ENCODE peak calls at places on chromosomes 4 and X, in four cellular contexts. One of them, this sample, is unnamed.

GRCh38 chr4:128782076-128782715 is 27.3 kb upstream of the JADE1 start:
- DNase-seq in heart left ventricle: no peak
- DNase-seq in tibial artery: peak; percentile 51
- DNase-seq in neural progenitor cell: peak; percentile 24
- DNase-seq in this sample: no peak

GRCh38 chr4:9894604-9895361 is 113.3 kb downstream of the DRD5 start:
- DNase-seq in heart left ventricle: no peak
- DNase-seq in tibial artery: no peak
- DNase-seq in neural progenitor cell: no peak
- DNase-seq in this sample: no peak

GRCh38 chrX:65522739-65523372 is 11.7 kb downstream of the LAS1L start:
- DNase-seq in heart left ventricle: no peak
- DNase-seq in tibial artery: no peak
- DNase-seq in neural progenitor cell: no peak
- DNase-seq in this sample: no peak

GRCh38 chr4:158578476-158578875 is 56.8 kb downstream of the RXFP1 start:
- DNase-seq in heart left ventricle: no peak
- DNase-seq in tibial artery: no peak
- DNase-seq in neural progenitor cell: no peak
- DNase-seq in this sample: no peak

GRCh38 chrX:132671229-132671641 is 182.4 kb upstream of the MBNL3 start:
- DNase-seq in heart left ventricle: no peak
- DNase-seq in tibial artery: no peak
- DNase-seq in neural progenitor cell: peak; percentile 42
- DNase-seq in this sample: no peak

GRCh38 chr4:105061136-105061696 is 85.5 kb upstream of the TET2 start:
- DNase-seq in heart left ventricle: no peak
- DNase-seq in tibial artery: no peak
- DNase-seq in neural progenitor cell: peak; percentile 44
- DNase-seq in this sample: no peak

GRCh38 chrX:45980726-45981125 is 564.5 kb downstream of the ZNF674 start:
- DNase-seq in heart left ventricle: no peak
- DNase-seq in tibial artery: no peak
- DNase-seq in neural progenitor cell: no peak
- DNase-seq in this sample: no peak

GRCh38 chr4:30716671-30717207 is 3.4 kb upstream of the PCDH7 start:
- DNase-seq in heart left ventricle: no peak
- DNase-seq in tibial artery: no peak
- DNase-seq in neural progenitor cell: no peak
- DNase-seq in this sample: no peak

GRCh38 chrX:110992611-110993010 is 103.4 kb upstream of the PAK3 start:
- DNase-seq in heart left ventricle: no peak
- DNase-seq in tibial artery: no peak
- DNase-seq in neural progenitor cell: peak; percentile 65
- DNase-seq in this sample: no peak

GRCh38 chrX:30865020-30865419 is 24.0 kb downstream of the TAB3 start:
- DNase-seq in heart left ventricle: no peak
- DNase-seq in tibial artery: no peak
- DNase-seq in neural progenitor cell: peak; percentile 37
- DNase-seq in this sample: no peak

GRCh38 chr4:2341261-2341841 is 77.1 kb downstream of the ZFYVE28 start:
- DNase-seq in heart left ventricle: no peak
- DNase-seq in tibial artery: no peak
- DNase-seq in neural progenitor cell: no peak
- DNase-seq in this sample: peak; percentile 18

GRCh38 chr4:173264245-173264959 is 69.8 kb downstream of the HMGB2 start:
- DNase-seq in heart left ventricle: peak; percentile 62
- DNase-seq in tibial artery: no peak
- DNase-seq in neural progenitor cell: peak; percentile 35
- DNase-seq in this sample: peak; percentile 32

GRCh38 chrX:15619053-15619772 is 18.5 kb upstream of the ACE2 start:
- DNase-seq in heart left ventricle: no peak
- DNase-seq in tibial artery: no peak
- DNase-seq in neural progenitor cell: no peak
- DNase-seq in this sample: no peak

GRCh38 chr4:34733185-34733916 is 1511.0 kb downstream of the ARAP2 start:
- DNase-seq in heart left ventricle: no peak
- DNase-seq in tibial artery: no peak
- DNase-seq in neural progenitor cell: no peak
- DNase-seq in this sample: no peak

GRCh38 chr4:6121276-6121850 is 79.0 kb downstream of the JAKMIP1 start:
- DNase-seq in heart left ventricle: no peak
- DNase-seq in tibial artery: peak; percentile 14
- DNase-seq in neural progenitor cell: no peak
- DNase-seq in this sample: no peak

GRCh38 chrX:11137543-11138139 is 26.5 kb downstream of the HCCS start:
- DNase-seq in heart left ventricle: no peak
- DNase-seq in tibial artery: no peak
- DNase-seq in neural progenitor cell: peak; percentile 5
- DNase-seq in this sample: no peak

GRCh38 chrX:133454525-133455323 is 39.4 kb upstream of the GPC4 start:
- DNase-seq in heart left ventricle: no peak
- DNase-seq in tibial artery: no peak
- DNase-seq in neural progenitor cell: no peak
- DNase-seq in this sample: no peak

GRCh38 chr4:65416875-65417274 is 253.4 kb downstream of the EPHA5 start:
- DNase-seq in heart left ventricle: no peak
- DNase-seq in tibial artery: no peak
- DNase-seq in neural progenitor cell: peak; percentile 30
- DNase-seq in this sample: no peak

GRCh38 chrX:48471504-48471903 is 1.4 kb upstream of the SLC38A5 start:
- DNase-seq in heart left ventricle: no peak
- DNase-seq in tibial artery: no peak
- DNase-seq in neural progenitor cell: no peak
- DNase-seq in this sample: no peak

GRCh38 chrX:48468693-48469691 is 1.1 kb downstream of the SLC38A5 start:
- DNase-seq in heart left ventricle: no peak
- DNase-seq in tibial artery: no peak
- DNase-seq in neural progenitor cell: peak; percentile 27
- DNase-seq in this sample: no peak

GRCh38 chrX:48470833-48471118 is 716 bp upstream of the SLC38A5 start:
- DNase-seq in heart left ventricle: no peak
- DNase-seq in tibial artery: no peak
- DNase-seq in neural progenitor cell: no peak
- DNase-seq in this sample: no peak

GRCh38 chrX:48472225-48472624 is 2.2 kb upstream of the SLC38A5 start:
- DNase-seq in heart left ventricle: no peak
- DNase-seq in tibial artery: no peak
- DNase-seq in neural progenitor cell: no peak
- DNase-seq in this sample: no peak

GRCh38 chrX:48470110-48470832 is at the start of gene SLC38A5:
- DNase-seq in heart left ventricle: no peak
- DNase-seq in tibial artery: no peak
- DNase-seq in neural progenitor cell: no peak
- DNase-seq in this sample: no peak
- H3K27ac ChIP-seq in heart left ventricle: no peak within 1 kb of the TSS
- H3K27ac ChIP-seq in tibial artery: no peak within 1 kb of the TSS
- H3K27ac ChIP-seq in neural progenitor cell: no peak within 1 kb of the TSS
- H3K27ac ChIP-seq in this sample: no peak within 1 kb of the TSS

GRCh38 chrX:106716463-106716862 is 10.0 kb upstream of the RNF128 start:
- DNase-seq in heart left ventricle: no peak
- DNase-seq in tibial artery: no peak
- DNase-seq in neural progenitor cell: no peak
- DNase-seq in this sample: no peak
- H3K4me1 ChIP-seq in heart left ventricle: no peaks in the 10 kb centered on the region
- H3K4me1 ChIP-seq in tibial artery: no peaks in the 10 kb centered on the region
- H3K4me1 ChIP-seq in neural progenitor cell: no peaks in the 10 kb centered on the region
- H3K4me1 ChIP-seq in this sample: no peaks in the 10 kb centered on the region

DNA sequence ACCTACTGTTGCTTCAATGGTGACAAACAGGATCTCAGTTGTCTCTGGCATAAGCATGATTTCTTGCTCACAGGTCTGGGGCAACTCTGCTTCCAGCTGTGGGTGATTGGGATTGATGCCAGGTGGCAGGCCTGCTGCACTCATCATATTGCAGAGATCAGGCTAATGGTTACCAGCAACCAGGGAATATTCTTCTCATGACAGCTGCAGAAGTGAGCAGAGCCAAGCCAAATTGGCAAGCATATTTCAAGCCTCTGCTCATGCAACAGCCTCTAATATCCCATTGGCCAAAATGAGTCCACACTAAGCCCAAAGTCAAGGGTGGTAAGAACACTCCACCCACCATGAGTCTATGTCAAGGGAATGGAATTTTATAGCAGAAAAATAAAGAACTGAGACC is 26.7 kb upstream of the TBC1D19 start:
- DNase-seq in heart left ventricle: no peak
- DNase-seq in tibial artery: no peak
- DNase-seq in neural progenitor cell: no peak
- DNase-seq in this sample: peak; percentile 42
- H3K27ac ChIP-seq in heart left ventricle: no peak overlapping the region
- H3K27ac ChIP-seq in tibial artery: no peak overlapping the region
- H3K27ac ChIP-seq in neural progenitor cell: no peak overlapping the region
- H3K27ac ChIP-seq in this sample: no peak overlapping the region

DNA sequence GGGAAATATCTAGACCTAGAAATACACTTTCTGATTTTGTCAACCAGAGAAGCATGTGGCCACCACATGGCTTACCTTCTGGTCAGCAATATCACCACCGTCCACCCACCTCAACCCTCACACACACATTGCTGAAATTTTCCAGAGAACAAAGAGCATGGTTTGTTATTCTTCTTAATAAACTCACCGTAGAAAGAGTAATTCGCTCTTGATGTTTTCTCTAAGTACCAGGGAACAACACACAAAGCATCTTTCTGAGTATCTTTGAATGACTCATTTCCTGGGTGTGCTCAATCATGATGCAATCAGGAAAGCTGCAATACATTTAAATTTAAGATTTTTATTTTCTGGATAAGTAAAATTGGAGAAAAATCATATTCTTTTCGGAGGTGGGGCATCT is 24.7 kb upstream of the LRAT start:
- DNase-seq in heart left ventricle: no peak
- DNase-seq in tibial artery: no peak
- DNase-seq in neural progenitor cell: no peak
- DNase-seq in this sample: no peak
- H3K4me1 ChIP-seq in heart left ventricle: no peaks in the 10 kb centered on the region
- H3K4me1 ChIP-seq in tibial artery: no peaks in the 10 kb centered on the region
- H3K4me1 ChIP-seq in neural progenitor cell: peaks cover 11% of the 10 kb centered on the region
- H3K4me1 ChIP-seq in this sample: no peaks in the 10 kb centered on the region

DNA sequence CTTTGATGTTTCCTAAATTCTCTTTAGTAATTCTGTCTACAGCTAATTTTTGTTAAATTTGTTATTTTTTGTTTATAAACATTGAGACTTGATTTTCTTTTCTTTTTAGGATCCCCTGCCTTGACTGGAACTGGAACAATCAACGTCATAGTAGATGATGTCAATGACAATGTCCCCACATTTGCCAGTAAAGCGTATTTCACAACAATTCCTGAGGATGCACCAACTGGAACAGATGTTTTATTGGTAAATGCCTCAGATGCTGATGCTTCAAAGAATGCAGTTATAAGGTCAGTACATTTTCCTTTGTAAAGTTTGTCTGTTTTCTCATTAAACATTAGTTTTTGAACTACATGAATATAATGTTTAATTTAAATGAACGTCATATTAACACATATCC is 119.4 kb downstream of the FAT4 start:
- DNase-seq in heart left ventricle: no peak
- DNase-seq in tibial artery: no peak
- DNase-seq in neural progenitor cell: no peak
- DNase-seq in this sample: no peak
- H3K27ac ChIP-seq in heart left ventricle: no peak overlapping the region
- H3K27ac ChIP-seq in tibial artery: no peak overlapping the region
- H3K27ac ChIP-seq in neural progenitor cell: no peak overlapping the region
- H3K27ac ChIP-seq in this sample: no peak overlapping the region

GRCh38 chrX:9848718-9849481 is 62.7 kb downstream of the SHROOM2 start:
- DNase-seq in heart left ventricle: no peak
- DNase-seq in tibial artery: no peak
- DNase-seq in neural progenitor cell: no peak
- DNase-seq in this sample: no peak
- H3K4me1 ChIP-seq in heart left ventricle: no peaks in the 10 kb centered on the region
- H3K4me1 ChIP-seq in tibial artery: no peaks in the 10 kb centered on the region
- H3K4me1 ChIP-seq in neural progenitor cell: peaks cover 6% of the 10 kb centered on the region
- H3K4me1 ChIP-seq in this sample: peaks cover 2% of the 10 kb centered on the region

GRCh38 chr4:38490753-38491446 is 173.1 kb upstream of the KLF3 start:
- DNase-seq in heart left ventricle: no peak
- DNase-seq in tibial artery: no peak
- DNase-seq in neural progenitor cell: no peak
- DNase-seq in this sample: no peak
- H3K27ac ChIP-seq in heart left ventricle: no peak overlapping the region
- H3K27ac ChIP-seq in tibial artery: no peak overlapping the region
- H3K27ac ChIP-seq in neural progenitor cell: peak overlapping the region; percentile 98
- H3K27ac ChIP-seq in this sample: no peak overlapping the region